ENCODE peak calls at places on chromosomes 11 and 22, in nine cellular contexts. U is bronchial epithelial cell; E is SK-N-SH; F is NB4; L is GM10248; I is left ventricle myocardium inferior; G is fibroblast of mammary gland; Z is nephron progenitor cell; O is CD4-positive, alpha-beta T cell. R is an unnamed sample.

GRCh38 chr22:23829845-23830372 is 8.9 kb downstream of the DERL3 start:
- DNase-seq in U (no peak), E (peak; percentile 35), F (no peak), L (no peak), I (no peak), G (peak; percentile 94), Z (no peak), O (no peak), R (no peak)

GRCh38 chr11:36689442-36689841 is 91.4 kb upstream of the RAG2 start:
- DNase-seq in U (no peak), E (no peak), F (no peak), L (no peak), I (no peak), G (no peak), Z (no peak), O (no peak), R (no peak)

GRCh38 chr11:72238040-72238450 is 5.9 kb downstream of the PHOX2A start:
- DNase-seq in U (peak; percentile 58), E (peak; percentile 87), F (peak; percentile 75), L (peak; percentile 85), I (no peak), G (peak; percentile 77), Z (peak; percentile 82), O (peak; percentile 38), R (no peak)

GRCh38 chr11:116615211-116615865 is 157.4 kb downstream of the BUD13 start:
- DNase-seq in U (no peak), E (no peak), F (no peak), L (no peak), I (no peak), G (no peak), Z (no peak), O (no peak), R (no peak)

GRCh38 chr11:129861702-129862107 is 33.7 kb downstream of the NFRKB start:
- DNase-seq in U (peak; percentile 98), E (no peak), F (no peak), L (no peak), I (peak; percentile 56), G (peak; percentile 92), Z (peak; percentile 27), O (no peak), R (no peak)

GRCh38 chr22:39013923-39014722 is at the start of gene APOBEC3C:
- DNase-seq in U (peak; percentile 81), E (peak; percentile 74), F (peak; percentile 95), L (peak; percentile 88), I (peak; percentile 76), G (peak; percentile 88), Z (peak; percentile 58), O (peak; percentile 64), R (peak; percentile 56)

GRCh38 chr22:45968751-45969413 is 8.1 kb downstream of the WNT7B start:
- DNase-seq in U (peak; percentile 88), E (peak; percentile 24), F (peak; percentile 78), L (no peak), I (no peak), G (peak; percentile 91), Z (no peak), O (no peak), R (no peak)

GRCh38 chr11:25272214-25272613 is 775.4 kb downstream of the LUZP2 start:
- DNase-seq in U (no peak), E (no peak), F (no peak), L (no peak), I (no peak), G (no peak), Z (no peak), O (no peak), R (no peak)

GRCh38 chr11:64718084-64718779 is 4.8 kb downstream of the NRXN2 start:
- DNase-seq in U (no peak), E (no peak), F (peak; percentile 34), L (no peak), I (no peak), G (no peak), Z (no peak), O (no peak), R (no peak)

GRCh38 chr11:91081440-91082088 is 858.7 kb upstream of the CHORDC1 start:
- DNase-seq in U (peak; percentile 82), E (no peak), F (peak; percentile 68), L (no peak), I (peak; percentile 23), G (peak; percentile 76), Z (no peak), O (no peak), R (peak; percentile 44)

GRCh38 chr11:77122576-77123212 is 5.4 kb upstream of the MYO7A start:
- DNase-seq in U (no peak), E (no peak), F (no peak), L (no peak), I (no peak), G (no peak), Z (no peak), O (no peak), R (no peak)

GRCh38 chr11:107592256-107592655 is 1.3 kb downstream of the ELMOD1 start:
- DNase-seq in U (no peak), E (no peak), F (no peak), L (no peak), I (no peak), G (no peak), Z (no peak), O (no peak), R (no peak)

GRCh38 chr11:132072880-132073213 is 702.4 kb downstream of the NTM start:
- DNase-seq in U (no peak), E (no peak), F (no peak), L (no peak), I (no peak), G (peak; percentile 49), Z (no peak), O (no peak), R (no peak)

GRCh38 chr11:124801014-124801413 is 808 bp upstream of the MSANTD2 start:
- DNase-seq in U (peak; percentile 61), E (peak; percentile 8), F (peak; percentile 7), L (peak; percentile 12), I (no peak), G (peak; percentile 82), Z (no peak), O (no peak), R (no peak)

GRCh38 chr11:34564406-34564805 is 50.8 kb upstream of the ELF5 start:
- DNase-seq in U (peak; percentile 78), E (no peak), F (no peak), L (no peak), I (no peak), G (no peak), Z (no peak), O (no peak), R (no peak)

GRCh38 chr11:119051440-119052162 is 5.4 kb downstream of the HYOU1 start:
- DNase-seq in U (no peak), E (no peak), F (no peak), L (peak; percentile 79), I (no peak), G (no peak), Z (no peak), O (no peak), R (no peak)

GRCh38 chr11:26087095-26087935 is 244.6 kb upstream of the ANO3 start:
- DNase-seq in U (no peak), E (no peak), F (peak; percentile 1), L (peak; percentile 35), I (no peak), G (no peak), Z (no peak), O (no peak), R (no peak)

GRCh38 chr11:129374081-129374992 is 1.3 kb upstream of the BARX2 start:
- DNase-seq in U (no peak), E (peak; percentile 44), F (no peak), L (no peak), I (no peak), G (no peak), Z (peak; percentile 42), O (no peak), R (no peak)

GRCh38 chr22:43270314-43270908 is 72.8 kb downstream of the SCUBE1 start:
- DNase-seq in U (no peak), E (no peak), F (no peak), L (peak; percentile 48), I (no peak), G (no peak), Z (no peak), O (no peak), R (no peak)

GRCh38 chr22:45159652-45160462 is 3.9 kb upstream of the NUP50 start:
- DNase-seq in U (peak; percentile 46), E (no peak), F (peak; percentile 39), L (no peak), I (no peak), G (peak; percentile 31), Z (no peak), O (no peak), R (no peak)

GRCh38 chr11:93659216-93659615 is 2.3 kb upstream of the CEP295 start:
- DNase-seq in U (no peak), E (no peak), F (no peak), L (no peak), I (no peak), G (no peak), Z (no peak), O (no peak), R (no peak)
- TF ChIP-seq CTCF in U (no peak), E (no peak), F (no peak), L (no peak), I (no peak), G (no peak), Z (no peak), O (no peak), R (no peak)

GRCh38 chr11:15988693-15989231 is 367.6 kb downstream of the SOX6 start:
- DNase-seq in U (no peak), E (peak; percentile 5), F (peak; percentile 18), L (no peak), I (no peak), G (no peak), Z (no peak), O (no peak), R (no peak)
- TF ChIP-seq CTCF in U (peak; percentile 1), E (peak; percentile 31), F (no peak), L (no peak), I (peak; percentile 49), G (peak; percentile 7), Z (peak; percentile 41), O (no peak), R (peak; percentile 46)

GRCh38 chr22:33743756-33744155 is 176.5 kb downstream of the LARGE1 start:
- DNase-seq in U (no peak), E (no peak), F (no peak), L (no peak), I (no peak), G (no peak), Z (no peak), O (no peak), R (no peak)
- TF ChIP-seq CTCF in U (no peak), E (no peak), F (no peak), L (no peak), I (no peak), G (no peak), Z (no peak), O (no peak), R (no peak)

GRCh38 chr11:82775218-82775617 is 41.6 kb upstream of the FAM181B start:
- DNase-seq in U (no peak), E (no peak), F (no peak), L (no peak), I (no peak), G (no peak), Z (no peak), O (no peak), R (no peak)

GRCh38 chr11:82776377-82776776 is 42.7 kb upstream of the FAM181B start:
- DNase-seq in U (no peak), E (no peak), F (no peak), L (no peak), I (no peak), G (no peak), Z (no peak), O (no peak), R (no peak)

GRCh38 chr11:82771781-82772180 is 38.1 kb upstream of the FAM181B start:
- DNase-seq in U (peak; percentile 94), E (no peak), F (no peak), L (no peak), I (no peak), G (no peak), Z (no peak), O (no peak), R (no peak)

GRCh38 chr11:82775736-82776346 is 42.2 kb upstream of the FAM181B start:
- DNase-seq in U (peak; percentile 55), E (peak; percentile 32), F (peak; percentile 63), L (peak; percentile 56), I (no peak), G (peak; percentile 57), Z (peak; percentile 43), O (no peak), R (no peak)
- TF ChIP-seq CTCF in U (peak; percentile 70), E (peak; percentile 64), F (peak; percentile 94), L (peak; percentile 72), I (peak; percentile 43), G (peak; percentile 94), Z (peak; percentile 50), O (peak; percentile 7), R (no peak)

R was measured in gastrocnemius medialis.